ENCODE peak calls at places on chromosomes 7 and 10, in five cellular contexts. A, N, Q, G and S are unnamed samples.

GRCh38 chr7:12570529-12571461 is at the start of gene SCIN:
- DNase-seq in A (peak), N (peak), Q (no peak), G (peak), S (peak)

GRCh38 chr7:51067757-51068156 is 248.9 kb downstream of the COBL start:
- DNase-seq in Q (peak), N (peak), A (peak), G (no peak), S (peak)

GRCh38 chr10:36393800-36394199 is 731.6 kb upstream of the ANKRD30A start:
- DNase-seq in Q (peak), G (no peak), N (no peak), A (no peak), S (no peak)

GRCh38 chr10:70557876-70558275 is 44.7 kb downstream of the PRF1 start:
- DNase-seq in G (peak), N (no peak), A (no peak), Q (no peak), S (no peak)

GRCh38 chr10:129770286-129770685 is 193.8 kb downstream of the EBF3 start:
- DNase-seq in A (no peak), Q (no peak), N (no peak), G (peak), S (no peak)

GRCh38 chr7:69018200-69018599 is 580.1 kb upstream of the AUTS2 start:
- DNase-seq in A (no peak), G (no peak), N (no peak), Q (no peak), S (peak)

GRCh38 chr10:108586424-108586823 is 1336.9 kb downstream of the XPNPEP1 start:
- DNase-seq in Q (no peak), N (no peak), G (no peak), A (no peak), S (no peak)

GRCh38 chr7:80482938-80483337 is 28.9 kb downstream of the GNAT3 start:
- DNase-seq in G (no peak), A (no peak), N (no peak), Q (peak), S (no peak)

GRCh38 chr10:115706482-115707076 is 566.4 kb downstream of the GFRA1 start:
- DNase-seq in A (no peak), Q (peak), N (no peak), G (no peak), S (no peak)

GRCh38 chr10:46523119-46523880 is 33.2 kb downstream of the GPRIN2 start:
- DNase-seq in N (no peak), G (peak), Q (peak), A (peak), S (peak)

GRCh38 chr7:159188011-159188410 is 43.3 kb upstream of the VIPR2 start:
- DNase-seq in A (no peak), Q (no peak), N (no peak), G (no peak), S (no peak)

GRCh38 chr7:134458341-134458805 is 527 bp downstream of the AKR1B1 start:
- DNase-seq in N (peak), G (peak), A (peak), Q (peak), S (peak)

GRCh38 chr7:142445019-142445686 is 187.3 kb upstream of the PRSS58 start:
- DNase-seq in G (no peak), N (peak), Q (no peak), A (no peak), S (peak)

GRCh38 chr7:152572101-152572500 is 103.8 kb downstream of the XRCC2 start:
- DNase-seq in N (no peak), Q (no peak), G (no peak), A (no peak), S (no peak)

GRCh38 chr10:132449051-132449825 is 52.2 kb downstream of the PWWP2B start:
- DNase-seq in G (no peak), Q (no peak), N (no peak), A (no peak), S (peak)

GRCh38 chr7:22052221-22052639 is 106.5 kb upstream of the CDCA7L start:
- DNase-seq in G (no peak), Q (peak), A (no peak), N (no peak), S (no peak)

GRCh38 chr7:108875139-108875538 is 305.5 kb downstream of the DNAJB9 start:
- DNase-seq in G (no peak), N (no peak), Q (peak), A (no peak), S (peak)

GRCh38 chr7:157518514-157519175 is 181.8 kb downstream of the DNAJB6 start:
- DNase-seq in A (no peak), Q (no peak), N (no peak), G (peak), S (no peak)

GRCh38 chr7:142443614-142444013 is 185.8 kb upstream of the PRSS58 start:
- DNase-seq in Q (no peak), G (no peak), N (peak), A (no peak), S (no peak)

GRCh38 chr7:66145404-66145843 is 30.8 kb downstream of the CRCP start:
- DNase-seq in Q (no peak), A (no peak), N (no peak), G (peak), S (no peak)

GRCh38 chr10:31706921-31707571 is 221.6 kb downstream of the ARHGAP12 start:
- DNase-seq in N (no peak), A (no peak), G (peak), Q (no peak), S (no peak)

GRCh38 chr10:114491933-114492332 is 87.6 kb upstream of the AFAP1L2 start:
- DNase-seq in A (no peak), N (no peak), Q (no peak), G (no peak), S (no peak)